ENCODE peak calls at places on chromosomes 13 and 19, in four cellular contexts. Z is left lung, X is lower leg skin, D is OCI-LY7. N is an unnamed sample.
A peak's percentile ranks its signal among the peaks of the same experiment; 100 is the strongest.

GRCh38 chr13:101327844-101328243 is 88.5 kb downstream of the NALCN start:
- DNase-seq in Z (no peak), D (no peak), X (no peak), N (no peak)

GRCh38 chr13:110109140-110109783 is 197.7 kb downstream of the COL4A1 start:
- DNase-seq in X (no peak), D (no peak), Z (no peak), N (no peak)

GRCh38 chr19:42846597-42846996 is 32.9 kb downstream of the PSG1 start:
- DNase-seq in Z (no peak), X (no peak), D (no peak), N (no peak)

GRCh38 chr19:8456064-8456463 is 11.3 kb downstream of the HNRNPM start:
- DNase-seq in X (no peak), D (no peak), Z (no peak), N (no peak)

GRCh38 chr19:49497047-49497789 is 984 bp downstream of the RPS11 start:
- DNase-seq in D (peak; percentile 86), Z (peak; percentile 81), X (peak; percentile 74), N (peak; percentile 70)

GRCh38 chr19:47754206-47755064 is 9.1 kb downstream of the NOP53 start:
- DNase-seq in Z (no peak), D (no peak), X (no peak), N (no peak)

GRCh38 chr19:43524922-43525835 is 1.8 kb downstream of the ETHE1 start:
- DNase-seq in Z (peak; percentile 72), X (peak; percentile 69), D (no peak), N (no peak)

GRCh38 chr13:63481334-63481733 is 2065.7 kb upstream of the PCDH20 start:
- DNase-seq in D (no peak), Z (no peak), X (no peak), N (no peak)

GRCh38 chr19:3282155-3282554 is 57.7 kb downstream of the CELF5 start:
- DNase-seq in D (no peak), Z (no peak), X (no peak), N (no peak)

GRCh38 chr19:2428027-2428690 is 773 bp upstream of the TIMM13 start:
- DNase-seq in Z (no peak), X (peak; percentile 23), D (no peak), N (no peak)

GRCh38 chr19:2356036-2356646 is 3.9 kb upstream of the TMPRSS9 start:
- DNase-seq in Z (no peak), X (no peak), D (no peak), N (no peak)

GRCh38 chr19:41748012-41748411 is 7.3 kb upstream of the CEACAM6 start:
- DNase-seq in D (no peak), X (no peak), Z (no peak), N (no peak)

GRCh38 chr13:97268772-97269171 is 46.6 kb downstream of the MBNL2 start:
- DNase-seq in Z (no peak), D (no peak), X (no peak), N (no peak)

GRCh38 chr13:88188986-88189385 is 517.8 kb downstream of the SLITRK5 start:
- DNase-seq in Z (no peak), X (no peak), D (no peak), N (no peak)

GRCh38 chr13:93230466-93230865 is 3.9 kb downstream of the GPC6 start:
- DNase-seq in Z (no peak), X (no peak), D (no peak), N (no peak)

GRCh38 chr19:2702170-2703076 is at the start of gene GNG7:
- DNase-seq in D (peak; percentile 95), X (peak; percentile 84), Z (peak; percentile 94), N (peak; percentile 60)

GRCh38 chr19:50414850-50415660 is 3.7 kb upstream of the SPIB start:
- DNase-seq in Z (peak; percentile 79), D (peak; percentile 89), X (peak; percentile 62), N (peak; percentile 25)

GRCh38 chr19:10520652-10521318 is 3.5 kb upstream of the S1PR5 start:
- DNase-seq in X (peak; percentile 65), Z (no peak), D (no peak), N (no peak)

GRCh38 chr13:28136916-28137315 is 1.4 kb upstream of the PAN3 start:
- DNase-seq in Z (no peak), D (peak; percentile 10), X (no peak), N (peak; percentile 44)

GRCh38 chr13:31154939-31155338 is 6.8 kb downstream of the HSPH1 start:
- DNase-seq in X (no peak), D (no peak), Z (no peak), N (no peak)

GRCh38 chr19:46009530-46010510 is 13.0 kb downstream of the PGLYRP1 start:
- DNase-seq in D (peak; percentile 63), X (no peak), Z (no peak), N (peak; percentile 55)

GRCh38 chr19:4425531-4425930 is 23.1 kb downstream of the CHAF1A start:
- DNase-seq in D (no peak), Z (no peak), X (no peak), N (no peak)

GRCh38 chr13:94268661-94269060 is 210.8 kb downstream of the DCT start:
- DNase-seq in D (no peak), Z (no peak), X (no peak), N (no peak)

GRCh38 chr19:10682397-10683063 is 18.7 kb upstream of the QTRT1 start:
- DNase-seq in X (no peak), D (no peak), Z (no peak), N (no peak)

GRCh38 chr19:7877249-7877836 is 3.2 kb upstream of the PRR36 start:
- DNase-seq in Z (no peak), X (no peak), D (no peak), N (no peak)

GRCh38 chr19:13099073-13099999 is 3.3 kb downstream of the LYL1 start:
- DNase-seq in Z (peak; percentile 87), D (peak; percentile 70), X (no peak), N (peak; percentile 79)

GRCh38 chr19:35342430-35342829 is 5.3 kb upstream of the FFAR1 start:
- DNase-seq in X (no peak), D (no peak), Z (no peak), N (no peak)

GRCh38 chr19:45195764-45196163 is 17.2 kb downstream of the BLOC1S3 start:
- DNase-seq in Z (no peak), X (no peak), D (no peak), N (no peak)

GRCh38 chr13:90511903-90512302 is 835.6 kb upstream of the MIR17HG start:
- DNase-seq in D (no peak), Z (no peak), X (no peak), N (no peak)

GRCh38 chr13:97307882-97308624 is 85.9 kb downstream of the MBNL2 start:
- DNase-seq in X (no peak), D (no peak), Z (no peak), N (no peak)

GRCh38 chr13:26465514-26465913 is 92.0 kb upstream of the WASF3 start:
- DNase-seq in D (no peak), X (peak; percentile 9), Z (no peak), N (no peak)

GRCh38 chr19:3459322-3459881 is 20.9 kb downstream of the SMIM24 start:
- DNase-seq in D (no peak), Z (peak; percentile 91), X (peak; percentile 82), N (no peak)

GRCh38 chr19:18603958-18604819 is 2.4 kb downstream of the CRLF1 start:
- DNase-seq in D (no peak), Z (no peak), X (no peak), N (no peak)

GRCh38 chr19:18604820-18605159 is 1.8 kb downstream of the CRLF1 start:
- DNase-seq in D (no peak), X (no peak), Z (no peak), N (no peak)

GRCh38 chr19:18605196-18605545 is 1.4 kb downstream of the CRLF1 start:
- DNase-seq in D (no peak), Z (no peak), X (no peak), N (no peak)

GRCh38 chr19:18601875-18602274 is 4.7 kb downstream of the CRLF1 start:
- DNase-seq in X (no peak), D (no peak), Z (no peak), N (no peak)

GRCh38 chr19:18603255-18603957 is 3.2 kb downstream of the CRLF1 start:
- DNase-seq in Z (no peak), D (no peak), X (no peak), N (no peak)
- H3K4me3 ChIP-seq in Z (no peak overlapping the region), D (no peak overlapping the region), X (no peak overlapping the region), N (no peak overlapping the region)

DNA sequence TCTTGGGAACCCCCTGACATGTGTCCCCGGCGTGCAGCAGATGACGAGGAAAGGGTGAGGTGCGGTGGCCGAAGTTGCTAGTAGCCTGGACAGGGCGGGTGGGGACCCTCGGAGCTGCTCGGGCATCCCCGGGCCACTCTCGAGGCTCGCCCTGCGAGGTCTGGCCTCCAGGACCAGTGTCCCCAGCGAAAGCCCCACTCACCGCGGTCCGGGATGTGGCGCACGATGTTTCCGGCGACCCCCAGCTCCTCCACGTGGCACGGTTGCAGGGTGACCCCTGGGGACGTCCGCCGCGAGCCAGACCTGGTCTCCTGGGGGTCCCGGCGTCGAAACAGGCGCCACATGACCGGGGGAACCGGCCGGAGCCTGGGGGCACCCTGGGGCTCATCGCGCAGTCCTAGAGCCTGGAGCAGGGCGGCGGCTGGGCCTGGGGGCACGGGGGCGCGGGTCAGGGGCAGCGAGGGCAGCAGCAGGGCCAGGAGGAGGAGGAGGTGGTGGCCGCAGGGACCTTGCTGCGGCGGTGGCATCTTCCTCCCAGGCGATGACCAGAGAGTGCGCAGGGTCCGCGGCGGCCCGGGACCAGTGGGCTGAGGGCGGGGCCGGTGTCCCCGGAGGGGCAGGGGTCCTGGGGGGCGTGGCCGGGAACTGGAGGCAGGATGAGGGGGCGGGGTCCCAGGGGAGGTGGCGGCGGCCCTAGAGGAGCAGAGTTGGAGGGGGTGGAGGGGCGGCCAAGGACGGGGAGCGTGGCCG is 26.0 kb downstream of the CERS1 start:
- DNase-seq in X (no peak), D (no peak), Z (no peak), N (no peak)
- H3K4me3 ChIP-seq in X (no peak overlapping the region), D (no peak overlapping the region), Z (no peak overlapping the region), N (no peak overlapping the region)

GRCh38 chr13:109012115-109012514 is 382.7 kb downstream of the MYO16 start:
- DNase-seq in Z (no peak), D (no peak), X (no peak), N (no peak)

GRCh38 chr13:109007946-109008345 is 378.5 kb downstream of the MYO16 start:
- DNase-seq in D (no peak), Z (no peak), X (no peak), N (no peak)

GRCh38 chr13:109009756-109010155 is 380.3 kb downstream of the MYO16 start:
- DNase-seq in D (no peak), X (no peak), Z (no peak), N (no peak)

DNA sequence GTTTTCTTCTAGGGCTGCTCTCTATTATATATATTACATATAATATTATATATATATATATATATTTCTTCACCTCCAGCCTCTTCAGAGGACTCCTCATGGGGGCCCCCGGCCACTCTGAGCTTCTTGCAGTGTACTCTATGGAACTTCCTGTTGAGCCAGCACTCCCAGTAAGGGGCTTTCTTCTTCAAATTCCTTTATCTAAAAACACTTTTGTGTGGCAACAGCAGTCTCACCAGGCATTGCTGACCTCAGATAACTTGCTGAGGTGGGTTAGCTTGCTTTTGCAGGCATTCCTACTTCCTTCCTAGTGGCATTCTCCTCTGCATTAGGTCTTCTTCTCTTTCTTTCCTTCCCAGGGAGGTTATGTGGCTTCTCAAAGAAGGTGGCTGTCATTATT is 381.5 kb downstream of the MYO16 start:
- DNase-seq in Z (no peak), X (no peak), D (no peak), N (no peak)
- H3K4me3 ChIP-seq in Z (no peak overlapping the region), X (no peak overlapping the region), D (no peak overlapping the region), N (no peak overlapping the region)

DNA sequence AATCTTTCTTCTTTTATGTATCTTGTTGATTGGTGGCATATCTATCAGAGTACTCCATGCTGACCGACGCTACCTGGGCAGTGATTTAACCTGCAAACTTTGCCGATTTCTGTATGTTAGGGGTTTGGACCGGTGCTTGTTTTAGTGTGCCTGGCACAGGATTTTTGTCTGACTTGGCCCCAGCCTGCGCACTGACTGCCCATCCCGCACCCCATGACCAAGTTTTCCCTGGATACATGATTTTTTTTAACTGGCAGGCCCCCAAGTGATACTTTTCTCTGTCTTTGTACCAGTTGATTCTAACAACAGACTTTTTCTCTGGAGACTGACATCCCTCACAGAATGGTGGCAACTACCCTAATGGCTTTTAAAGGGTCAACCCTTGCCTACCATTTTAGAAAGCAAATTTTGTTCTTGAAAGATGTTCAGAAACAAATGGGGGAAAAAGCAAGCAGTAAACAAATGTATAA is 69.0 kb upstream of the C1QTNF9B start:
- DNase-seq in D (no peak), X (no peak), Z (no peak), N (no peak)
- H3K4me3 ChIP-seq in D (no peak overlapping the region), X (no peak overlapping the region), Z (no peak overlapping the region), N (peak overlapping the region; percentile 39)